ENCODE peak calls at places on chromosomes 7 and 10, in seven cellular contexts. G is HCT116, O is SK-N-SH, M is H1, D is HepG2, X is K562, P is GM12878. S is an unnamed sample.

GRCh38 chr7:107891619-107892366 is 810 bp downstream of the DLD start:
- DNase-seq in G (no peak), O (no peak), M (no peak), D (no peak), X (peak), P (no peak), S (no peak)

GRCh38 chr10:16436367-16436757 is 448 bp upstream of the PTER start:
- DNase-seq in G (no peak), O (no peak), M (no peak), D (no peak), X (no peak), P (no peak), S (no peak)

GRCh38 chr7:33334349-33334748 is 205.0 kb downstream of the BBS9 start:
- DNase-seq in G (peak), O (peak), M (peak), D (peak), X (peak), P (no peak), S (no peak)

GRCh38 chr7:123348700-123349099 is 148.9 kb upstream of the SLC13A1 start:
- DNase-seq in G (no peak), O (no peak), M (no peak), D (no peak), X (no peak), P (no peak), S (no peak)

GRCh38 chr7:158564648-158565005 is 23.0 kb downstream of the PTPRN2 start:
- DNase-seq in G (no peak), O (peak), M (no peak), D (no peak), X (no peak), P (no peak), S (no peak)

GRCh38 chr7:44045226-44046014 is 918 bp downstream of the DBNL start:
- DNase-seq in G (no peak), O (no peak), M (no peak), D (no peak), X (peak), P (no peak), S (no peak)

GRCh38 chr7:115276791-115277190 is 354.9 kb downstream of the MDFIC start:
- DNase-seq in G (no peak), O (no peak), M (no peak), D (no peak), X (no peak), P (no peak), S (no peak)

GRCh38 chr7:40808409-40808942 is 673.7 kb downstream of the SUGCT start:
- DNase-seq in G (no peak), O (no peak), M (no peak), D (no peak), X (no peak), P (no peak), S (no peak)

GRCh38 chr10:103653581-103654020 is 160.1 kb downstream of the NEURL1 start:
- DNase-seq in G (no peak), O (no peak), M (no peak), D (no peak), X (no peak), P (no peak), S (no peak)

GRCh38 chr10:33143160-33143728 is 185.2 kb upstream of the ITGB1 start:
- DNase-seq in G (no peak), O (no peak), M (no peak), D (peak), X (no peak), P (no peak), S (no peak)

GRCh38 chr10:38156416-38157269 is 62.5 kb downstream of the ZNF37A start:
- DNase-seq in G (no peak), O (peak), M (no peak), D (no peak), X (no peak), P (no peak), S (no peak)

GRCh38 chr10:116784651-116785050 is 42.3 kb upstream of the HSPA12A start:
- DNase-seq in G (no peak), O (no peak), M (no peak), D (no peak), X (no peak), P (no peak), S (no peak)

GRCh38 chr10:116785282-116785681 is 42.9 kb upstream of the HSPA12A start:
- DNase-seq in G (no peak), O (no peak), M (no peak), D (no peak), X (no peak), P (no peak), S (no peak)

GRCh38 chr10:116787018-116787674 is 44.8 kb upstream of the HSPA12A start:
- DNase-seq in G (no peak), O (no peak), M (no peak), D (no peak), X (no peak), P (no peak), S (no peak)

GRCh38 chr10:116785867-116786266 is 43.5 kb upstream of the HSPA12A start:
- DNase-seq in G (no peak), O (no peak), M (no peak), D (no peak), X (no peak), P (no peak), S (no peak)

GRCh38 chr10:116787893-116788665 is 45.7 kb upstream of the HSPA12A start:
- DNase-seq in G (peak), O (peak), M (peak), D (peak), X (peak), P (no peak), S (no peak)
- TF ChIP-seq SIN3A in G (no peak), O (no peak), M (no peak), D (no peak), X (no peak), P (no peak), S (no peak)

GRCh38 chr7:70833726-70834125 is 298.2 kb upstream of the GALNT17 start:
- DNase-seq in G (no peak), O (no peak), M (no peak), D (no peak), X (no peak), P (no peak), S (no peak)

GRCh38 chr7:70830426-70830825 is 301.5 kb upstream of the GALNT17 start:
- DNase-seq in G (no peak), O (no peak), M (no peak), D (peak), X (no peak), P (no peak), S (no peak)

GRCh38 chr7:70828366-70828765 is 303.6 kb upstream of the GALNT17 start:
- DNase-seq in G (no peak), O (no peak), M (no peak), D (no peak), X (no peak), P (no peak), S (no peak)

GRCh38 chr7:70830060-70830395 is 301.9 kb upstream of the GALNT17 start:
- DNase-seq in G (no peak), O (no peak), M (no peak), D (no peak), X (no peak), P (no peak), S (no peak)

DNA sequence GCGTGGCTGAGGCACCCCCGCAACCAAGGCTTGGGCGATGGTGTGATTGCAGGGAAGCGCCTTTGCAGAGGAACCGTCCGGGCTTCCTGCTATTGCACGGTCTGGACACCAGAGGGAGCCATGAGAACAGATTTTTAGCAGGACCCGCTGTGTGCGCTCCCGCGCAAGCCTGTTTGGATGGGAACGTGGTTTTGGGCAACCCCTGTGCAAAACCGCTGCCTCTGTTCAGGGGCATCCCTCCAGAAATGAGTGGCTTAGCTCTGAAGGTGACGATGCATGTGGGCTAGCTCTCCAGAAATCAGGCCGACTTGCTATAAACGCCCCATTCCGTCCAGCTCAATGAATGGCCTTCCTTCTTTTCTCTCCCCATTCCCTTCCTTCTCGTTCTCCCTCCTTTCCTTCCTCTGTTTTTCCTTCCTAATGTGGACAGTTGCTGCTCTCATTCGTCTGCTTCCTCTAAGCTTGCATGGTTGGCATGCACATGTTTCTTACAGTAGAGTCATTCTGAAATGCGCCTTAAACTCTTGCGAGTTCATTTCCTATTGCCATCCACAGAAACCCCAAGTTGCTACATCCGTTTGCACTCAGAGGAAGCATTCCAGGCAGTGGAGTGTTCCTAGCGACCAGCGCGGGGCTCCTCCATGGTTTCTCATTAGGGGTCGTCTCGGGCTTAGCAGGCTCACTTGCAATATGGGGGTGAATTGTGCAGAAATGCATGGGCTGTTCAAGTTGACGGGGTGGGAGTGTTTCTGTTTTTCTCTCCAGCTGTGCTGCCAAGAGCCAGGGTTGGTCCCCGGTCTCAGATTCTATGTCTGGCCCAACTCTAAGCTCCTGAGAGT is 302.5 kb upstream of the GALNT17 start:
- DNase-seq in G (peak), O (peak), M (peak), D (peak), X (peak), P (no peak), S (peak)
- H3K4me3 ChIP-seq in G (no peak), O (no peak), M (no peak), D (no peak), X (no peak), P (peak), S (peak)

GRCh38 chr10:88386878-88387773 is 196.0 kb downstream of the RNLS start:
- DNase-seq in G (peak), O (peak), M (no peak), D (peak), X (no peak), P (peak), S (no peak)

GRCh38 chr10:88386204-88386877 is 196.8 kb downstream of the RNLS start:
- DNase-seq in G (no peak), O (peak), M (no peak), D (peak), X (no peak), P (peak), S (no peak)

GRCh38 chr10:88382699-88383098 is 200.4 kb downstream of the RNLS start:
- DNase-seq in G (no peak), O (no peak), M (no peak), D (no peak), X (no peak), P (no peak), S (no peak)

GRCh38 chr10:88389456-88389855 is 193.7 kb downstream of the RNLS start:
- DNase-seq in G (no peak), O (no peak), M (no peak), D (peak), X (peak), P (peak), S (no peak)

DNA sequence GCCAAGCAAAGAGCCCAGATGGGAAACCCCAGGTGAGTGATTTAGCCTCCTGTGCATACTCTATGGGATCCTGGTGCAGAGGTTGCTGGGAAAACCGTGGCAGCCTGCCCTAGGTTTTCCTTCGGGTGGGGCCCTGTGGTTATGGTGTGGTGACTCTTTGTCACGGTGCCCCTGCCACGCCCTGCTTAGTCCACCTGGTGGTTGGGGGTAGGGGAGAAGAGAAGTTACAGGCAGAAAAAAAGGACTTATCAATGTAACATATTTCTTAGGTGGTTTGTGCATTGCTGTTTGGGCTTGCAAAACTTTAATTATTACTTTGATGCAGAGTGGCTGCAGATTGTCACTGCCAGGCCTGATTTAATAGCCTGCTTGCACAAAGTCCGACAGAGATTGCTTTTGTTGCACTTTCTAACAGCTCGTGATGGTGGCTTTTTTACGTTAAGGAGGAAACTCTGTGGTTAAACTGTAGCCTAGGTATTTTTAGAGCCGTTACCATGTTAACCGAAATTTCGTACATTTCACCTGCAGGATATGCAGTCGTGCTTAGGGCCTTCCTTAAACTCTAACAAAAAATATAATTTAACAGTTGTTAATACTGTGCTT is 197.4 kb downstream of the RNLS start:
- DNase-seq in G (peak), O (no peak), M (no peak), D (peak), X (no peak), P (peak), S (no peak)
- TF ChIP-seq POLR2AphosphoS5 in G (peak), O (no peak), M (no peak), D (no peak), X (no peak), P (peak), S (no peak)

GRCh38 chr7:50409856-50410468 is 40.2 kb downstream of the FIGNL1 start:
- DNase-seq in G (no peak), O (no peak), M (no peak), D (no peak), X (no peak), P (peak), S (no peak)

GRCh38 chr7:50406935-50407334 is 43.2 kb downstream of the FIGNL1 start:
- DNase-seq in G (no peak), O (no peak), M (no peak), D (no peak), X (no peak), P (no peak), S (no peak)

GRCh38 chr7:50400114-50400513 is 50.0 kb downstream of the FIGNL1 start:
- DNase-seq in G (no peak), O (peak), M (no peak), D (no peak), X (no peak), P (no peak), S (no peak)

GRCh38 chr7:50404392-50404791 is 45.8 kb downstream of the FIGNL1 start:
- DNase-seq in G (no peak), O (peak), M (no peak), D (no peak), X (peak), P (no peak), S (no peak)

GRCh38 chr7:50405246-50405645 is 44.9 kb downstream of the FIGNL1 start:
- DNase-seq in G (no peak), O (no peak), M (no peak), D (no peak), X (no peak), P (no peak), S (no peak)
- TF ChIP-seq SIN3A in G (no peak), O (no peak), M (no peak), D (no peak), X (no peak), P (no peak), S (no peak)

DNA sequence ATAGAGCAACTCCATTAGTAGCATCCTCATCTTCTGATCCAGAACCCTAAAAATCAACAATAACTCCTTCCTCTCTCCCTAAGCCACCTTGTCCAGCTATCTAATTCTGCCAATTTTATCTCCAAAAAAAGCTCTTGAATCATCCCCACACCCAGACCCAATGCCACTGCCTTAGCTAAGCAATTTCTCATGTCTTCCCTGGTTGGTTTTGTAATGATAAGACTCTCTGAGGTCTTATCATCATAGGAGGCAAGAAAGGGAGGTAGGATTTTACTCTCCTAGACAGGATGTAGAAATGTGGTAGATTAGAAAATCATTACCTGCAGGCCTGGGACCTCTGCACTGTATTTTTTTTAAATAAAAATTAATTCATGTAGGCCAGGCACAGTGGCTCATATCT is 283.5 kb upstream of the NEBL start:
- DNase-seq in G (no peak), O (no peak), M (no peak), D (no peak), X (peak), P (no peak), S (no peak)
- H3K4me3 ChIP-seq in G (no peak), O (no peak), M (no peak), D (no peak), X (no peak), P (no peak), S (no peak)

DNA sequence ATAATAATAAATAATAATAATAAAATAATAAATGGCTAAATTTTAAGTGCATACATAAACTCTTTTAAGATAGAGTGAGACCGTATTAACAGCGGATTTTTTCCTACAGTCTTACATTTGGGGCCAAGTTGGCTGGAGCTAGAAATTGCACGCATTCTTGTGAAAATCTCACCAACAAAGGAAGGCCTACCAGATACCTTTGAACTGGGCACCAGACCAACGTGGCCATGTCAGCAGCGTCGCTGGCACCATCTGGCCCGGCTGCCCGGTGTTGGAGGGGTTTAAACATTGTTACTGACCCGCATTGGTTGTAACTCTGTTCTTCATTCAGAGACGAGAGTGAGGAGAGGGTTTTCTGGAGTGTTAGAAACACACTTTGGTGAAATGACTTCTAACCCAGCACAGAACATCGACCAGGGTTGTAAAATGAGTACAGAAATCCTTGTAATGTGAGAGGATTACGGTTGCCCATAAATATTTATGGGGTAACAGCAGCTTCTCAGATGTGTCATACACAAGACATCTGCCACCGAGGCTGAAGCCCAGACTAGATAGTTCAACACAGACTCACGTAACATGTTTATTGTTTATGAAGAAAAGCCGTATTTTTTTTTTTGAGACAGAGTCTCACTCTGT is 34.6 kb upstream of the UNCX start:
- DNase-seq in G (no peak), O (no peak), M (no peak), D (no peak), X (no peak), P (no peak), S (no peak)
- TF ChIP-seq POLR2AphosphoS5 in G (no peak), O (no peak), M (no peak), D (no peak), X (no peak), P (no peak), S (no peak)